ENCODE peak calls at places on chromosomes 12 and 14, in six cellular contexts. One of them, this sample, is unnamed.
A peak's percentile ranks its signal among the peaks of the same experiment; 100 is the strongest.

GRCh38 chr14:91728616-91729183 is 3.2 kb downstream of the CATSPERB start:
- DNase-seq in IMR-90: no peak
- DNase-seq in adrenal gland: no peak
- DNase-seq in AG09309: peak; percentile 16
- DNase-seq in GM23338: no peak
- DNase-seq in AG10803: peak; percentile 79
- DNase-seq in this sample: no peak

GRCh38 chr14:99479903-99480855 is 480 bp downstream of the SETD3 start:
- DNase-seq in IMR-90: peak; percentile 65
- DNase-seq in adrenal gland: peak; percentile 69
- DNase-seq in AG09309: peak; percentile 24
- DNase-seq in GM23338: peak; percentile 68
- DNase-seq in AG10803: peak; percentile 73
- DNase-seq in this sample: peak; percentile 46

GRCh38 chr12:197911-198695 is 15.9 kb downstream of the SLC6A12 start:
- DNase-seq in IMR-90: no peak
- DNase-seq in adrenal gland: no peak
- DNase-seq in AG09309: no peak
- DNase-seq in GM23338: no peak
- DNase-seq in AG10803: no peak
- DNase-seq in this sample: no peak

GRCh38 chr12:33813536-33813935 is 208.8 kb upstream of the ALG10 start:
- DNase-seq in IMR-90: no peak
- DNase-seq in adrenal gland: no peak
- DNase-seq in AG09309: no peak
- DNase-seq in GM23338: no peak
- DNase-seq in AG10803: no peak
- DNase-seq in this sample: no peak

GRCh38 chr14:50362791-50363733 is 33.6 kb downstream of the CDKL1 start:
- DNase-seq in IMR-90: peak; percentile 14
- DNase-seq in adrenal gland: no peak
- DNase-seq in AG09309: no peak
- DNase-seq in GM23338: no peak
- DNase-seq in AG10803: peak; percentile 31
- DNase-seq in this sample: no peak

GRCh38 chr12:114483996-114484395 is 78.1 kb upstream of the TBX5 start:
- DNase-seq in IMR-90: no peak
- DNase-seq in adrenal gland: no peak
- DNase-seq in AG09309: no peak
- DNase-seq in GM23338: no peak
- DNase-seq in AG10803: no peak
- DNase-seq in this sample: no peak

GRCh38 chr14:89139404-89140247 is 277.4 kb downstream of the FOXN3 start:
- DNase-seq in IMR-90: no peak
- DNase-seq in adrenal gland: no peak
- DNase-seq in AG09309: no peak
- DNase-seq in GM23338: peak; percentile 76
- DNase-seq in AG10803: no peak
- DNase-seq in this sample: no peak

GRCh38 chr12:112549031-112549430 is 130.3 kb downstream of the PTPN11 start:
- DNase-seq in IMR-90: no peak
- DNase-seq in adrenal gland: no peak
- DNase-seq in AG09309: no peak
- DNase-seq in GM23338: peak; percentile 38
- DNase-seq in AG10803: no peak
- DNase-seq in this sample: no peak

GRCh38 chr12:27973487-27973890 is 956 bp upstream of the PTHLH start:
- DNase-seq in IMR-90: peak; percentile 69
- DNase-seq in adrenal gland: no peak
- DNase-seq in AG09309: no peak
- DNase-seq in GM23338: peak; percentile 33
- DNase-seq in AG10803: no peak
- DNase-seq in this sample: no peak

GRCh38 chr14:100611811-100612480 is 24.7 kb upstream of the BEGAIN start:
- DNase-seq in IMR-90: no peak
- DNase-seq in adrenal gland: no peak
- DNase-seq in AG09309: no peak
- DNase-seq in GM23338: no peak
- DNase-seq in AG10803: no peak
- DNase-seq in this sample: no peak

GRCh38 chr14:56325251-56325839 is 207.1 kb downstream of the PELI2 start:
- DNase-seq in IMR-90: peak; percentile 55
- DNase-seq in adrenal gland: no peak
- DNase-seq in AG09309: no peak
- DNase-seq in GM23338: no peak
- DNase-seq in AG10803: peak; percentile 39
- DNase-seq in this sample: no peak

GRCh38 chr14:105525861-105526780 is at the start of gene TMEM121:
- DNase-seq in IMR-90: no peak
- DNase-seq in adrenal gland: no peak
- DNase-seq in AG09309: no peak
- DNase-seq in GM23338: peak; percentile 68
- DNase-seq in AG10803: no peak
- DNase-seq in this sample: no peak

GRCh38 chr14:91127411-91127810 is 13.5 kb downstream of the DGLUCY start:
- DNase-seq in IMR-90: no peak
- DNase-seq in adrenal gland: peak; percentile 68
- DNase-seq in AG09309: no peak
- DNase-seq in GM23338: no peak
- DNase-seq in AG10803: no peak
- DNase-seq in this sample: no peak

GRCh38 chr12:45745861-45746277 is 16.4 kb downstream of the ARID2 start:
- DNase-seq in IMR-90: peak; percentile 46
- DNase-seq in adrenal gland: no peak
- DNase-seq in AG09309: no peak
- DNase-seq in GM23338: peak; percentile 26
- DNase-seq in AG10803: peak; percentile 52
- DNase-seq in this sample: no peak

GRCh38 chr12:52005903-52006703 is 643 bp upstream of the TAMALIN start:
- DNase-seq in IMR-90: no peak
- DNase-seq in adrenal gland: peak; percentile 69
- DNase-seq in AG09309: no peak
- DNase-seq in GM23338: peak; percentile 73
- DNase-seq in AG10803: no peak
- DNase-seq in this sample: no peak

GRCh38 chr12:99137124-99137845 is 492.2 kb downstream of the APAF1 start:
- DNase-seq in IMR-90: no peak
- DNase-seq in adrenal gland: no peak
- DNase-seq in AG09309: no peak
- DNase-seq in GM23338: peak; percentile 45
- DNase-seq in AG10803: no peak
- DNase-seq in this sample: no peak

GRCh38 chr12:45768194-45768593 is 38.7 kb downstream of the ARID2 start:
- DNase-seq in IMR-90: no peak
- DNase-seq in adrenal gland: no peak
- DNase-seq in AG09309: no peak
- DNase-seq in GM23338: no peak
- DNase-seq in AG10803: no peak
- DNase-seq in this sample: no peak

GRCh38 chr14:37172024-37172869 is at the start of gene SLC25A21:
- DNase-seq in IMR-90: peak; percentile 82
- DNase-seq in adrenal gland: peak; percentile 76
- DNase-seq in AG09309: peak; percentile 44
- DNase-seq in GM23338: peak; percentile 89
- DNase-seq in AG10803: peak; percentile 79
- DNase-seq in this sample: no peak

DNA sequence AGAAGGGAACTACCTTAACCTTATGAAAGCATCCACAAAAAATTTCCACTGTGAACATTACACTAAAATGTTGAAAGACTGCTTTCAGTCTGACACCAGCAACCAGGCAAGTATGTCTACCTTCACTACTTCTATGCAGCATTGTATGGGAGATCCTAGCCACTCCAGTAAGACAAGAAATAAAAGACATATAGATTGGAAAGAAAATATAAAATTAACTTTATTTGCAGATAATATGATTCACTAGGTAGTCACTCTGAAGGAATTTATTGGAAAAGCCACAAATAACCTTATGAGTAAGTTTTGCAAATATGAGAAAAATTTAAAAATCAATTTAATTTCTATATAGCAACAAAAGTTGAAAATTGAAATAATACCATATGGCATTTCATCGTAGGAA is 172.0 kb downstream of the RERGL start:
- DNase-seq in IMR-90: no peak
- DNase-seq in adrenal gland: no peak
- DNase-seq in AG09309: no peak
- DNase-seq in GM23338: no peak
- DNase-seq in AG10803: no peak
- DNase-seq in this sample: no peak
- TF ChIP-seq CTCF in IMR-90: no peak
- TF ChIP-seq CTCF in adrenal gland: no peak
- TF ChIP-seq CTCF in AG09309: no peak
- TF ChIP-seq CTCF in GM23338: no peak
- TF ChIP-seq CTCF in AG10803: no peak
- TF ChIP-seq CTCF in this sample: no peak

DNA sequence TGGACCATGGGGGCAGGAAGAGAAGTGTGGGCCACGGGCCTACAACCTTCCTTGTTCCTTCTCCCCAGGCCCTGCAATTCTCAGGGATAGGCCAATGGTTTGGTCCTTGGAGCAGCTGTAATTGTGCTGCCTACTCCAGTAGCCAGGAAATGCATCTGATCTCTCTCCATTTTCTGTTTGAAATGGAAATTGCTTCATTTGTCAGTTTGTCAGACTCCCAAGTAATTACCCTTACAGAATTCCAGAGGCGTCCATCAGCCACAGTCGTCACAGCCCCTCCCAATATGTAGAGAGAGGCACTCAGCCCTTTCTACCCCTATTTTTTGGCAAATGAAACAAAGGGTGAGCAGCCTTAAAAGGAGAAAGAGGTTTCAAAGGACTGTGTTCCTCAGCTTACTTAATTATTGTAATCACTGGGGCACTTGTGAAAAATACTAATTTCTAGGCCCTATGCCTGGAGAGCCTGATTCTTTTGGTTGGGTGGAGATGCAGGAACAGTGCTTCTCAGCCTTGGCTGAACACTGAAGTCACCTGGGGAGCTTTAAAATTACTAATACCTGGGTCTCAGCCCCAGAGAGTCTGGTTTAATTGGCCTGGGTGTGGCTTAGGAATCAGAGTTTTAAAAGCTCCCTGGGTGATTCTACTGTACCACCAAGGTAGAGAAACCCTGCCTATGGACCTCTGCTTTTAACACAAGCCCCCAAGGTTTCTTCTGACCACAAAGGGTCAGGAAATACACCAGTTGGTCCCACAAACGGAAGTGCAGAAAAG is 189.9 kb downstream of the EMP1 start:
- DNase-seq in IMR-90: no peak
- DNase-seq in adrenal gland: no peak
- DNase-seq in AG09309: no peak
- DNase-seq in GM23338: no peak
- DNase-seq in AG10803: no peak
- DNase-seq in this sample: no peak
- TF ChIP-seq CTCF in IMR-90: no peak
- TF ChIP-seq CTCF in adrenal gland: no peak
- TF ChIP-seq CTCF in AG09309: no peak
- TF ChIP-seq CTCF in GM23338: no peak
- TF ChIP-seq CTCF in AG10803: no peak
- TF ChIP-seq CTCF in this sample: no peak

GRCh38 chr12:31323466-31324115 is 2.4 kb downstream of the SINHCAF start:
- DNase-seq in IMR-90: no peak
- DNase-seq in adrenal gland: peak; percentile 63
- DNase-seq in AG09309: no peak
- DNase-seq in GM23338: peak; percentile 56
- DNase-seq in AG10803: no peak
- DNase-seq in this sample: no peak

GRCh38 chr12:31325877-31326631 is at the start of gene SINHCAF:
- DNase-seq in IMR-90: peak; percentile 96
- DNase-seq in adrenal gland: peak; percentile 99
- DNase-seq in AG09309: peak; percentile 85
- DNase-seq in GM23338: peak; percentile 100
- DNase-seq in AG10803: peak; percentile 97
- DNase-seq in this sample: peak; percentile 97

GRCh38 chr12:31325524-31325875 is 450 bp downstream of the SINHCAF start:
- DNase-seq in IMR-90: no peak
- DNase-seq in adrenal gland: peak; percentile 46
- DNase-seq in AG09309: no peak
- DNase-seq in GM23338: no peak
- DNase-seq in AG10803: no peak
- DNase-seq in this sample: peak; percentile 26

GRCh38 chr12:31324116-31324844 is 1.7 kb downstream of the SINHCAF start:
- DNase-seq in IMR-90: peak; percentile 73
- DNase-seq in adrenal gland: peak; percentile 80
- DNase-seq in AG09309: peak; percentile 10
- DNase-seq in GM23338: peak; percentile 76
- DNase-seq in AG10803: peak; percentile 69
- DNase-seq in this sample: no peak

DNA sequence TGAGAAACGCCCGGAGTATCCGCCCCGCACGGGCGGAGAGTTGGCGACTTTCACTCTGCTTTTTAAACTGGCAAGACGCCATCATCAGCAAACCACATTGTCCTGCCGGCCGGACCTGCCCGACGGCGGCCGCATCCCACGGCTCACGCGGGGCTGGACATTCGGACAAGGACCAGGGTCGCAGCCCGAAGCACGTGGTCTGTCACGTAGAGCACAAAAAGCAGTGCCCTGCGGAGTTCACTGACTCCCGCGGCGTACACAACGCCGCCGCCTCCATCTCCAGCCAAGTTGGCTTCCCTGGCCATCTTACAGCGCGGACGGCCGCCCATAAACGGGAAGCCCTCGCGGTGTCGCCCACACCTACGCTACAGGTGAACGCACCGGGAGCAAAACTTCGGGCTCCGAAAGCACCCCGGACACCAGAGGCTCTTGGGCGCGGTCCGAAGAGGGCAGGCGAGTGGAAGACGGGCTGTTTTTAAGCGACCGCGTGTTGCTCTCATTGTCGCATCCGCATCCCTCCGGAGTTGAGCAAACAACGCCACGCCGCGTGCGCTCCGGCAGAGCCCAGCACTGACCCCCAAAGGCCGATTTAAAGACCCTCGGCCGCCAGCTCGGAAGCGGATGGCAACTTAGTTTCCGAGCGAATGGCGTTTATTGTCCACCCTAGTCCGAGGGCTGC is 966 bp downstream of the SINHCAF start:
- DNase-seq in IMR-90: peak; percentile 49
- DNase-seq in adrenal gland: peak; percentile 74
- DNase-seq in AG09309: no peak
- DNase-seq in GM23338: peak; percentile 38
- DNase-seq in AG10803: peak; percentile 35
- DNase-seq in this sample: peak; percentile 23
- TF ChIP-seq CTCF in IMR-90: no peak
- TF ChIP-seq CTCF in adrenal gland: no peak
- TF ChIP-seq CTCF in AG09309: no peak
- TF ChIP-seq CTCF in GM23338: no peak
- TF ChIP-seq CTCF in AG10803: no peak
- TF ChIP-seq CTCF in this sample: no peak

DNA sequence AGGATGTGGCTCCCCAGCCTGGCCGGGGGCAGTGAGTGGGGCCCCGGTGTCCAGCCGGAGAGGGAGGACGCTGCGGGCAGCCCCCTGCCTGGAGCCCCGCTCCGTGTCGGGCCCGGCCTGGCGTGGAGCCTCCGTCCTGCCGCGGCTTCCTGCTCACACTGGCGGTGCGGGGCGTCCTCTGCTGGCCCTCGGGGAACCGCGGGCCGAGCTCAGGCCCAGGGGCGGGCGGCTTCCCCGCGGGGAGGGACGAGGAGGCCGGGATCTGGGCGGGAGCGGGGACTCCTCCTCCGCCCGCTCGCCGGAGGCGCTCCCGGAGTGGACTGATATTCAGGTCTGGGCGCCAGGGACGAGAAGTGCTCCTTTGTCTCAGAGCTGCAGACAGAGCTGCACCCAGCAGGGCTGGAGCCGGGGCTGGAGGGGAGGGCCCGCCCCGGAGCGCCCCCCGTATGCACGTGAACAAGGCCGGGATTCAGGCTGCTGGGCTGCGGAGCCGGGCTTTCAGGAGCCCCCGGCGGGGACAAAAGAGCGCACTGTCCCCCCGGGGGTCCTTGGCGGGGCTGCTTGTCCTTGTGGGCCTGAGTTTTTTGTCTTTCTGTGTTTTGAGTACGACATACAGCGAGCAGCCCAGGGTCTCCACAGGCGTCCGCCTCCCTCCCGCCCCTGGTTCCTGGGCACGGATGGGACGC is 2.3 kb downstream of the MMP17 start:
- DNase-seq in IMR-90: peak; percentile 77
- DNase-seq in adrenal gland: peak; percentile 61
- DNase-seq in AG09309: peak; percentile 40
- DNase-seq in GM23338: peak; percentile 68
- DNase-seq in AG10803: peak; percentile 86
- DNase-seq in this sample: peak; percentile 27
- TF ChIP-seq CTCF in IMR-90: peak; percentile 81
- TF ChIP-seq CTCF in adrenal gland: no peak
- TF ChIP-seq CTCF in AG09309: peak; percentile 68
- TF ChIP-seq CTCF in GM23338: no peak
- TF ChIP-seq CTCF in AG10803: peak; percentile 54
- TF ChIP-seq CTCF in this sample: no peak